ENCODE peak calls at places on chromosome 20, in six cellular contexts. X is SK-N-SH; Q is fibroblast of lung; P is CD8-positive, alpha-beta memory T cell; K is CD4-positive, alpha-beta T cell; U is aorta. C is an unnamed sample.

GRCh38 chr20:1657556-1658334 is at the start of gene SIRPG:
- DNase-seq in Q (no peak), P (peak), U (no peak), X (no peak), K (no peak), C (no peak)

GRCh38 chr20:37392441-37393195 is 46.7 kb downstream of the SRC start:
- DNase-seq in K (no peak), Q (no peak), U (peak), P (no peak), X (peak), C (no peak)

GRCh38 chr20:23317081-23317480 is 33.5 kb upstream of the NXT1 start:
- DNase-seq in U (no peak), Q (no peak), P (no peak), X (no peak), K (no peak), C (no peak)

GRCh38 chr20:2671977-2672376 is 8.0 kb upstream of the IDH3B start:
- DNase-seq in K (no peak), P (no peak), X (no peak), U (peak), Q (no peak), C (no peak)

GRCh38 chr20:36085686-36086267 is 68.8 kb upstream of the EPB41L1 start:
- DNase-seq in X (no peak), K (no peak), P (no peak), U (no peak), Q (peak), C (no peak)

GRCh38 chr20:7770578-7770977 is 169.7 kb downstream of the HAO1 start:
- DNase-seq in Q (peak), X (no peak), U (no peak), K (no peak), P (no peak), C (no peak)

GRCh38 chr20:60921021-60921622 is 330.9 kb upstream of the CDH4 start:
- DNase-seq in X (no peak), K (no peak), U (no peak), P (peak), Q (peak), C (peak)

GRCh38 chr20:3714092-3714491 is 1.7 kb upstream of the SIGLEC1 start:
- DNase-seq in Q (no peak), K (no peak), X (no peak), P (no peak), U (no peak), C (no peak)

GRCh38 chr20:57619053-57619831 is 984 bp downstream of the ZBP1 start:
- DNase-seq in P (peak), U (peak), K (peak), X (no peak), Q (no peak), C (peak)

GRCh38 chr20:36094497-36094896 is 60.0 kb upstream of the EPB41L1 start:
- DNase-seq in Q (peak), K (no peak), U (peak), P (no peak), X (peak), C (no peak)

GRCh38 chr20:6509375-6509774 is 258.1 kb upstream of the BMP2 start:
- DNase-seq in Q (no peak), K (no peak), U (no peak), P (no peak), X (no peak), C (no peak)

GRCh38 chr20:35604444-35604750 is 11.2 kb upstream of the SPAG4 start:
- DNase-seq in Q (no peak), U (peak), P (no peak), K (no peak), X (peak), C (no peak)

GRCh38 chr20:11907621-11908020 is 10.1 kb upstream of the BTBD3 start:
- DNase-seq in X (no peak), P (no peak), Q (no peak), K (no peak), U (no peak), C (no peak)

GRCh38 chr20:37279820-37280219 is 9.6 kb upstream of the MANBAL start:
- DNase-seq in U (no peak), P (no peak), K (no peak), Q (no peak), X (no peak), C (no peak)

GRCh38 chr20:16459019-16459700 is 114.1 kb downstream of the KIF16B start:
- DNase-seq in P (no peak), K (no peak), Q (peak), U (no peak), X (no peak), C (no peak)

GRCh38 chr20:48656661-48657211 is 171.1 kb downstream of the PREX1 start:
- DNase-seq in P (no peak), X (peak), K (no peak), Q (no peak), U (no peak), C (peak)

GRCh38 chr20:38369387-38369786 is 23.1 kb downstream of the LBP start:
- DNase-seq in K (no peak), U (no peak), X (peak), Q (no peak), P (no peak), C (no peak)

GRCh38 chr20:59161626-59162170 is 1.9 kb upstream of the ZNF831 start:
- DNase-seq in Q (no peak), K (no peak), P (peak), U (no peak), X (no peak), C (no peak)

GRCh38 chr20:23265226-23265625 is 85.4 kb upstream of the NXT1 start:
- DNase-seq in P (no peak), U (no peak), K (no peak), X (no peak), Q (peak), C (no peak)

GRCh38 chr20:23244916-23245552 is 105.6 kb upstream of the NXT1 start:
- DNase-seq in U (no peak), X (no peak), Q (no peak), K (no peak), P (no peak), C (no peak)

GRCh38 chr20:62712606-62713005 is 4.0 kb downstream of the NTSR1 start:
- DNase-seq in P (no peak), X (no peak), U (no peak), Q (no peak), K (no peak), C (no peak)
- H3K27ac ChIP-seq in P (no peak), X (no peak), U (no peak), Q (no peak), K (no peak), C (no peak)

DNA sequence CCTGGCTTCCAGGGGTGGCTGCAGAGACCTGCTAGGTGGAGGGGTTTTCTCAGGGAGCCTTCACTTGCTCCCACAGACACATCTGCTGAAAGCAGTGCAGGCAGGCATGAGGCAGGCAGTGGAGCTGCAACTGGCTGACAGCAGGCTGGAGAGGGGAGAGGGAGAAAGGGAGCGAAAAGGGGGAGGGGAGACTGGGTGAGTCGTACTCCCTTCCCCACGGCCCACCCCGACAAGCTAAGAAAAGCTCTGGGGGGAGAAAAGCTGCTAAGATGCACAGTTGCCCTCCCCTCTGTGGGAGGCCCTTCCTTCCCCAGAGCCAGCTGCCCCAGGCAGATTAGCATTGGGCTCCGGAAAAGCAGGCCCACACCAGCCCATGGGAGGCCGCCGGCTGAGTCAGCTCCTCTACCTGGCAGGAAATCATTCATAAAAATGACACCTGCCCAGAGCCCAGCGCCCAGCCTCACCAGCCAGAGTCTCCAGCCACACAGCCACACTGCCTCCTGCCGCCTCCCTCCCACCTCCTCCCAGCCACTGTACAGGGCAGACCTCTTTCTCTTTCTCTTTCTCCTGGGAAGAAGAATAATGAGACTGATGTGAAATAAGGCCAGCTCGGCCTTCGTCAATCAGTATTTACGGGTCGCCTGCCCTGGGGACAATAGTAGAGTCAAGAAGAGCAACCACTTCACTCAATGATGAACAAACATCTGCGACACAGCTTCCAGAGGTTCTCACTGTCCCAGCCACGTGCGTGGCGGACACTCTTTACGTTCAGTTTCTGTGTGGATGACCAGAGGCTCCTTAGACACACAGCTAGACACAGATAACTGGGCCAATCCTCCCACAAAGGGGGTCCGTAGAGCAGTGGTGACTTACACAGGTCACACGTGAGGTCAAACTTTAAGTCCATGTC is 7.7 kb upstream of the C20orf203 start:
- DNase-seq in P (no peak), U (no peak), X (peak), Q (peak), K (no peak), C (no peak)
- H3K27ac ChIP-seq in P (peak), U (no peak), X (no peak), Q (no peak), K (no peak), C (no peak)

GRCh38 chr20:63009988-63010769 is 3.4 kb upstream of the BHLHE23 start:
- DNase-seq in U (no peak), P (peak), X (no peak), Q (peak), K (peak), C (no peak)

GRCh38 chr20:63007722-63008488 is 1.1 kb upstream of the BHLHE23 start:
- DNase-seq in X (no peak), K (no peak), P (no peak), Q (no peak), U (no peak), C (no peak)

GRCh38 chr20:63008541-63009043 is 1.8 kb upstream of the BHLHE23 start:
- DNase-seq in X (peak), K (no peak), P (no peak), U (no peak), Q (no peak), C (no peak)

GRCh38 chr20:63007472-63007721 is 633 bp upstream of the BHLHE23 start:
- DNase-seq in K (no peak), X (no peak), Q (no peak), P (no peak), U (no peak), C (no peak)

GRCh38 chr20:63009044-63009961 is 2.5 kb upstream of the BHLHE23 start:
- DNase-seq in P (peak), U (peak), X (peak), Q (peak), K (peak), C (peak)
- H3K27ac ChIP-seq in P (no peak), U (no peak), X (no peak), Q (no peak), K (no peak), C (no peak)

DNA sequence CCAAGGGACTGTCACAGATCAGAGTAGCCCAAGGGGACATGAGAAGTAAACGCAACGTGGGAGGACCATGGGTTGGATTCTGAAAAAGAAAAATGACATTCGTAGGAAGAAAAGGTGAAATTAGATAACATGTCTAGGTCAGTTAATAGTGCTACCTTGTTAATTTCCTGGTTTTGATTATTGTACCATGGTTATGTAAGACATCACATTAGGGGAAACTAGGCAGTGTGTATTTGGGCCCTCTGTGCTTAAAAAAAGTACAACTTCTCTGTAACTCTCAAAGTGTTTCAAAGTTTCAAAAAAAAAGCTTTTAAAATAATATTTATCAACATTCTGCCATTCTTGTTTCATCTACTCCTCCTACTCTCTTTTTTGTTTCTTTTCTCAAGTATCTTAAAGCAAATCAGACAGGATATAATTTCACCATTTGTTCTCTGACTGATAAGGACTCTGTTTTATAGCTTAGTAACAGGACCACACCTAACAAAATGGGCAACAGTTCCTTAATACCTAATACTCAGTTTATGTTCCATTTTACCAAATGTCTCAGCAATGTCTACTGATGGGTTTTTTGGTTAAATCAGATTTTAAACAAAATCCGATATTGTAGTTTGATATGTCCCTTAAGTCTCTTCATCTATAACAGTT is 97.1 kb upstream of the PLCB4 start:
- DNase-seq in X (no peak), K (no peak), P (no peak), U (no peak), Q (no peak), C (no peak)
- H3K27ac ChIP-seq in X (no peak), K (no peak), P (no peak), U (no peak), Q (no peak), C (no peak)

GRCh38 chr20:63651942-63652191 is 1.4 kb downstream of the STMN3 start:
- DNase-seq in X (peak), K (no peak), U (no peak), Q (no peak), P (no peak), C (no peak)
- H3K27ac ChIP-seq in X (peak), K (peak), U (no peak), Q (no peak), P (no peak), C (no peak)

GRCh38 chr20:42639140-42639539 is 550.6 kb downstream of the PTPRT start:
- DNase-seq in U (no peak), P (no peak), X (no peak), K (no peak), Q (no peak), C (no peak)

GRCh38 chr20:42646250-42646649 is 543.5 kb downstream of the PTPRT start:
- DNase-seq in X (no peak), U (no peak), K (no peak), Q (no peak), P (no peak), C (no peak)

GRCh38 chr20:42641886-42642285 is 547.8 kb downstream of the PTPRT start:
- DNase-seq in U (no peak), X (no peak), P (no peak), Q (no peak), K (no peak), C (no peak)
- H3K27ac ChIP-seq in U (no peak), X (no peak), P (no peak), Q (no peak), K (no peak), C (no peak)

DNA sequence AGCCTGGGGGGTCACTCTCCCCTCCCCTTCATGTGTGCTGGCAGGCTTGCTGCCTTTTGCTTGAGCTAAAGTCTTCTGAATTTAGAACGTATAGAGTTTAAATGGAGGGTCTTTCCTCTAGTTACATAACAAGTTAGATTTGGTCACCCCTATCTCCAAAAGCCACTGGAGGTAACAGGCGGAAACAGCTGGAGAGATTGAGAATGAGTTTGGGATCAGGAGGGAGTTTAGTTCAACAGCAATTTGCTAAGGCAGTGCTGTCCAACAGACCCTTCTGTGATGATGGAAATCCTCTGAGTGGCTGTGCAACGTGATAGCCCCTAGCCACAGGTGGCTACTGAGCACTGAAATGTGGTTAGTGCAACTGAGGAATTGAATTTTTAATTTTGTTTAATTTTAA is 132.8 kb downstream of the EYA2 start:
- DNase-seq in X (no peak), Q (no peak), K (no peak), P (no peak), U (no peak), C (no peak)
- H3K27ac ChIP-seq in X (no peak), Q (no peak), K (no peak), P (no peak), U (no peak), C (no peak)

GRCh38 chr20:19314619-19315018 is 102.2 kb downstream of the SLC24A3 start:
- DNase-seq in Q (no peak), P (no peak), K (no peak), X (no peak), U (no peak), C (no peak)
- H3K27ac ChIP-seq in Q (no peak), P (no peak), K (no peak), X (no peak), U (no peak), C (no peak)

GRCh38 chr20:34388000-34388399 is 24.9 kb downstream of the ITCH start:
- DNase-seq in P (no peak), U (no peak), K (no peak), Q (no peak), X (no peak), C (no peak)
- H3K27ac ChIP-seq in P (no peak), U (no peak), K (no peak), Q (no peak), X (no peak), C (no peak)

GRCh38 chr20:45948742-45949541 is 14.5 kb downstream of the PCIF1 start:
- DNase-seq in U (no peak), X (no peak), Q (no peak), P (no peak), K (no peak), C (no peak)
- H3K27ac ChIP-seq in U (no peak), X (peak), Q (no peak), P (no peak), K (no peak), C (peak)